ENCODE peak calls at places on chromosomes 12 and 14, in ten cellular contexts. D, K, T, N, L, C, G, W, B and J are unnamed samples.

GRCh38 chr12:125983094-125983783 is 918.0 kb downstream of the AACS start:
- DNase-seq in K (peak), N (peak), W (peak), T (no peak), G (no peak), D (no peak), L (no peak), B (no peak), C (peak), J (no peak)

GRCh38 chr12:11827096-11827841 is 177.8 kb downstream of the ETV6 start:
- DNase-seq in T (no peak), L (no peak), B (no peak), D (no peak), W (no peak), N (no peak), G (no peak), C (no peak), K (no peak), J (no peak)

GRCh38 chr14:58331111-58331510 is 32.8 kb downstream of the ARID4A start:
- DNase-seq in G (peak), K (peak), N (peak), C (peak), D (peak), L (peak), B (peak), T (peak), W (peak), J (no peak)

GRCh38 chr12:47651368-47652254 is 54.2 kb downstream of the RPAP3 start:
- DNase-seq in B (no peak), D (peak), L (peak), W (peak), G (peak), T (peak), K (peak), C (peak), N (peak), J (no peak)

GRCh38 chr14:67892466-67893120 is 73.0 kb downstream of the RAD51B start:
- DNase-seq in N (no peak), D (no peak), K (no peak), C (peak), L (no peak), W (no peak), G (no peak), T (no peak), B (no peak), J (no peak)

GRCh38 chr14:72781476-72782181 is 112.3 kb downstream of the DPF3 start:
- DNase-seq in T (no peak), G (no peak), W (peak), K (no peak), B (no peak), C (no peak), L (no peak), N (no peak), D (peak), J (no peak)

GRCh38 chr14:33457617-33458016 is 493.3 kb downstream of the EGLN3 start:
- DNase-seq in K (no peak), B (no peak), C (peak), W (no peak), T (no peak), L (no peak), D (no peak), N (no peak), G (no peak), J (no peak)

GRCh38 chr12:18868673-18869072 is 130.8 kb downstream of the CAPZA3 start:
- DNase-seq in N (no peak), T (no peak), L (no peak), D (peak), W (no peak), B (no peak), G (no peak), K (peak), C (no peak), J (no peak)

GRCh38 chr14:95513261-95513660 is 3.2 kb downstream of the SYNE3 start:
- DNase-seq in G (no peak), B (no peak), D (no peak), W (no peak), K (no peak), L (no peak), N (no peak), T (no peak), C (no peak), J (no peak)

GRCh38 chr14:24064856-24065255 is 6.5 kb upstream of the CPNE6 start:
- DNase-seq in N (no peak), G (no peak), D (no peak), K (no peak), C (no peak), L (no peak), W (no peak), B (no peak), T (no peak), J (no peak)

GRCh38 chr12:48078901-48079300 is 27.0 kb downstream of the SENP1 start:
- DNase-seq in G (no peak), D (no peak), W (no peak), C (no peak), N (no peak), T (no peak), L (peak), K (no peak), B (no peak), J (no peak)

GRCh38 chr14:94974893-94975292 is 182.4 kb downstream of the DICER1 start:
- DNase-seq in B (no peak), G (no peak), C (no peak), N (no peak), L (no peak), T (no peak), D (no peak), W (peak), K (no peak), J (no peak)

GRCh38 chr12:1429980-1430379 is 164.4 kb downstream of the FBXL14 start:
- DNase-seq in G (no peak), C (no peak), B (no peak), K (no peak), T (no peak), N (no peak), L (peak), D (peak), W (peak), J (no peak)

GRCh38 chr14:105060751-105061427 is 4.3 kb downstream of the GPR132 start:
- DNase-seq in T (no peak), L (no peak), D (no peak), W (no peak), N (no peak), G (no peak), K (peak), C (no peak), B (no peak), J (no peak)